ENCODE peak calls at places on chromosomes 1 and 21, in ten cellular contexts. One of them, this sample, is unnamed.

GRCh38 chr1:108107658-108108057 is 92.5 kb downstream of the SLC25A24 start:
- DNase-seq in activated CD8-positive, alpha-beta T cell treated with anti-CD3 and anti-CD28 coated beads for 36 hours: peak
- DNase-seq in neural crest cell: no peak
- DNase-seq in HFF-Myc: peak
- DNase-seq in A549: peak
- DNase-seq in transverse colon: no peak
- DNase-seq in H9: no peak
- DNase-seq in fibroblast of lung: peak
- DNase-seq in cardiac fibroblast: no peak
- DNase-seq in suprapubic skin: no peak
- DNase-seq in this sample: no peak

GRCh38 chr1:230112131-230112701 is 45.2 kb downstream of the GALNT2 start:
- DNase-seq in suprapubic skin: no peak
- DNase-seq in HFF-Myc: no peak
- DNase-seq in activated CD8-positive, alpha-beta T cell treated with anti-CD3 and anti-CD28 coated beads for 36 hours: no peak
- DNase-seq in fibroblast of lung: no peak
- DNase-seq in H9: no peak
- DNase-seq in neural crest cell: peak
- DNase-seq in cardiac fibroblast: no peak
- DNase-seq in A549: no peak
- DNase-seq in transverse colon: no peak
- DNase-seq in this sample: no peak

GRCh38 chr1:46458190-46458589 is 31.4 kb upstream of the DMBX1 start:
- DNase-seq in HFF-Myc: no peak
- DNase-seq in transverse colon: no peak
- DNase-seq in neural crest cell: no peak
- DNase-seq in suprapubic skin: no peak
- DNase-seq in fibroblast of lung: no peak
- DNase-seq in H9: no peak
- DNase-seq in A549: no peak
- DNase-seq in cardiac fibroblast: no peak
- DNase-seq in activated CD8-positive, alpha-beta T cell treated with anti-CD3 and anti-CD28 coated beads for 36 hours: no peak
- DNase-seq in this sample: no peak

GRCh38 chr1:21725738-21726392 is 56.7 kb upstream of the RAP1GAP start:
- DNase-seq in H9: no peak
- DNase-seq in HFF-Myc: no peak
- DNase-seq in transverse colon: no peak
- DNase-seq in fibroblast of lung: no peak
- DNase-seq in suprapubic skin: no peak
- DNase-seq in neural crest cell: no peak
- DNase-seq in activated CD8-positive, alpha-beta T cell treated with anti-CD3 and anti-CD28 coated beads for 36 hours: no peak
- DNase-seq in cardiac fibroblast: no peak
- DNase-seq in A549: no peak
- DNase-seq in this sample: no peak

GRCh38 chr1:81650741-81651140 is 150.0 kb upstream of the ADGRL2 start:
- DNase-seq in HFF-Myc: no peak
- DNase-seq in fibroblast of lung: no peak
- DNase-seq in cardiac fibroblast: peak
- DNase-seq in transverse colon: no peak
- DNase-seq in neural crest cell: no peak
- DNase-seq in suprapubic skin: no peak
- DNase-seq in H9: no peak
- DNase-seq in A549: no peak
- DNase-seq in activated CD8-positive, alpha-beta T cell treated with anti-CD3 and anti-CD28 coated beads for 36 hours: no peak
- DNase-seq in this sample: no peak

GRCh38 chr21:45799765-45800338 is 156.3 kb downstream of the PCBP3 start:
- DNase-seq in neural crest cell: no peak
- DNase-seq in transverse colon: no peak
- DNase-seq in A549: no peak
- DNase-seq in suprapubic skin: no peak
- DNase-seq in HFF-Myc: no peak
- DNase-seq in H9: no peak
- DNase-seq in fibroblast of lung: no peak
- DNase-seq in activated CD8-positive, alpha-beta T cell treated with anti-CD3 and anti-CD28 coated beads for 36 hours: no peak
- DNase-seq in cardiac fibroblast: no peak
- DNase-seq in this sample: no peak

GRCh38 chr1:209603877-209604276 is 20.4 kb downstream of the CAMK1G start:
- DNase-seq in cardiac fibroblast: no peak
- DNase-seq in HFF-Myc: no peak
- DNase-seq in H9: no peak
- DNase-seq in suprapubic skin: no peak
- DNase-seq in fibroblast of lung: no peak
- DNase-seq in transverse colon: no peak
- DNase-seq in neural crest cell: no peak
- DNase-seq in A549: no peak
- DNase-seq in activated CD8-positive, alpha-beta T cell treated with anti-CD3 and anti-CD28 coated beads for 36 hours: no peak
- DNase-seq in this sample: no peak

GRCh38 chr21:42524341-42525227 is 10.9 kb downstream of the SLC37A1 start:
- DNase-seq in transverse colon: peak
- DNase-seq in neural crest cell: peak
- DNase-seq in HFF-Myc: peak
- DNase-seq in suprapubic skin: peak
- DNase-seq in activated CD8-positive, alpha-beta T cell treated with anti-CD3 and anti-CD28 coated beads for 36 hours: peak
- DNase-seq in fibroblast of lung: peak
- DNase-seq in A549: no peak
- DNase-seq in cardiac fibroblast: peak
- DNase-seq in H9: peak
- DNase-seq in this sample: peak

GRCh38 chr1:28560886-28561285 is 8.0 kb downstream of the TRNAU1AP start:
- DNase-seq in transverse colon: no peak
- DNase-seq in fibroblast of lung: no peak
- DNase-seq in activated CD8-positive, alpha-beta T cell treated with anti-CD3 and anti-CD28 coated beads for 36 hours: no peak
- DNase-seq in suprapubic skin: no peak
- DNase-seq in neural crest cell: no peak
- DNase-seq in HFF-Myc: no peak
- DNase-seq in A549: no peak
- DNase-seq in H9: no peak
- DNase-seq in cardiac fibroblast: no peak
- DNase-seq in this sample: no peak

GRCh38 chr1:178501705-178502329 is 5.1 kb upstream of the CLEC20A start:
- DNase-seq in cardiac fibroblast: peak
- DNase-seq in A549: peak
- DNase-seq in neural crest cell: peak
- DNase-seq in H9: peak
- DNase-seq in fibroblast of lung: peak
- DNase-seq in suprapubic skin: no peak
- DNase-seq in HFF-Myc: peak
- DNase-seq in activated CD8-positive, alpha-beta T cell treated with anti-CD3 and anti-CD28 coated beads for 36 hours: peak
- DNase-seq in transverse colon: peak
- DNase-seq in this sample: peak

GRCh38 chr21:28723666-28724065 is 269.0 kb downstream of the LTN1 start:
- DNase-seq in H9: no peak
- DNase-seq in fibroblast of lung: no peak
- DNase-seq in transverse colon: no peak
- DNase-seq in activated CD8-positive, alpha-beta T cell treated with anti-CD3 and anti-CD28 coated beads for 36 hours: no peak
- DNase-seq in cardiac fibroblast: no peak
- DNase-seq in HFF-Myc: no peak
- DNase-seq in neural crest cell: no peak
- DNase-seq in A549: no peak
- DNase-seq in suprapubic skin: no peak
- DNase-seq in this sample: no peak

GRCh38 chr1:40769815-40770214 is 13.8 kb upstream of the KCNQ4 start:
- DNase-seq in transverse colon: no peak
- DNase-seq in fibroblast of lung: no peak
- DNase-seq in cardiac fibroblast: no peak
- DNase-seq in H9: no peak
- DNase-seq in activated CD8-positive, alpha-beta T cell treated with anti-CD3 and anti-CD28 coated beads for 36 hours: peak
- DNase-seq in suprapubic skin: no peak
- DNase-seq in HFF-Myc: no peak
- DNase-seq in A549: no peak
- DNase-seq in neural crest cell: no peak
- DNase-seq in this sample: no peak
- TF ChIP-seq CTCF in transverse colon: no peak
- TF ChIP-seq CTCF in fibroblast of lung: peak
- TF ChIP-seq CTCF in cardiac fibroblast: no peak
- TF ChIP-seq CTCF in H9: no peak
- TF ChIP-seq CTCF in activated CD8-positive, alpha-beta T cell treated with anti-CD3 and anti-CD28 coated beads for 36 hours: no peak
- TF ChIP-seq CTCF in suprapubic skin: no peak
- TF ChIP-seq CTCF in HFF-Myc: peak
- TF ChIP-seq CTCF in A549: peak
- TF ChIP-seq CTCF in neural crest cell: no peak
- TF ChIP-seq CTCF in this sample: no peak

GRCh38 chr1:30856260-30856790 is 52.2 kb downstream of the SDC3 start:
- DNase-seq in H9: no peak
- DNase-seq in neural crest cell: no peak
- DNase-seq in HFF-Myc: no peak
- DNase-seq in suprapubic skin: no peak
- DNase-seq in activated CD8-positive, alpha-beta T cell treated with anti-CD3 and anti-CD28 coated beads for 36 hours: no peak
- DNase-seq in fibroblast of lung: peak
- DNase-seq in transverse colon: no peak
- DNase-seq in cardiac fibroblast: peak
- DNase-seq in A549: no peak
- DNase-seq in this sample: no peak
- TF ChIP-seq CTCF in H9: no peak
- TF ChIP-seq CTCF in neural crest cell: no peak
- TF ChIP-seq CTCF in HFF-Myc: no peak
- TF ChIP-seq CTCF in suprapubic skin: no peak
- TF ChIP-seq CTCF in activated CD8-positive, alpha-beta T cell treated with anti-CD3 and anti-CD28 coated beads for 36 hours: no peak
- TF ChIP-seq CTCF in fibroblast of lung: no peak
- TF ChIP-seq CTCF in transverse colon: no peak
- TF ChIP-seq CTCF in cardiac fibroblast: no peak
- TF ChIP-seq CTCF in A549: no peak
- TF ChIP-seq CTCF in this sample: no peak

DNA sequence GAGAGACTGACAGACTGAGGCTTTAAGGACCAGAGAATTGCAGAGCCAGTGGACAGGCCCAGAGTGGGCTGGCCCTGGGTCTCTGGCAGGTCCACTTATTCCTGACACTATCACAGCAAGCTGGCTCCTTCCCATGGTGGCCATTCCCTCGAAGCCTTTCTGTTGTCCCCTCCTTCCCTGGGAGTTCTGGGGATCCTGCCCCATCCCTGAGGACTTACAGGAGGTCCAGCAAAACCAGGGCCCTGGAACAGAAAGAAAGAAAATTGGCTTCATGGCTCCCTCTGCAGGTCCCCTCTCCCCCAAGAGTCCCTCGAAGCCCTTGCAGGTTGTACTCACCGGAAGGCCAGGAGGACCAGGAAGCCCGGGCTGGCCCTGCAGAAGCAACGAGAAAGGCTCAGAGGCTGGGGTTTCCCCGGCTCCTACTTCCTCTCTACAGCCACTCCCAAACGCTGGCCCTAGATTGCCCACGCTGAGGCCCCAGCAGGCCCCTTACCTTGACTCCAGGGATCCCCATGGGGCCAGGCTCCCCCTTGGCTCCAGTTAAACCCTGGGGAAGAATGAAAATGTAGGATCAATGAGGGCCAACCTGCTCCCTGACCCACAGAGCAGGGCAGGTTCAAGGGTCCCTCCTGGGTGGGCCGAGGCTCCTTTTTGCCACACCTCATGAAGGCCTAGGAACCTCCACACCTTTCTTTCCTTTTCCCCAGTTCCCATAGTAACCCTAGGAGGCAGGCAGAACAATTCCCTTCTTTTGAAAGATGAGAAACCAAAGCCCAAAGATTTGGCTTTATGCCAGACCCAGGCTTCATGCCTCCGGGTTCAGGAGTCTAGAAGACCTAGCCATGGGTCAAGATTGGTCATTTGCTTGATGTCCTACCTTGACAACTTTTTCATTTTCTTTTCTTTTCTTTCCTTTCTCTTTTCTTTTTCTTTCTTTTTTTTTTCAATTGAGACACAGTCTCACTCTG is 4.6 kb downstream of the COL9A2 start:
- DNase-seq in suprapubic skin: peak
- DNase-seq in cardiac fibroblast: no peak
- DNase-seq in fibroblast of lung: no peak
- DNase-seq in transverse colon: peak
- DNase-seq in activated CD8-positive, alpha-beta T cell treated with anti-CD3 and anti-CD28 coated beads for 36 hours: peak
- DNase-seq in HFF-Myc: no peak
- DNase-seq in A549: no peak
- DNase-seq in neural crest cell: no peak
- DNase-seq in H9: no peak
- DNase-seq in this sample: no peak
- TF ChIP-seq CTCF in suprapubic skin: no peak
- TF ChIP-seq CTCF in cardiac fibroblast: no peak
- TF ChIP-seq CTCF in fibroblast of lung: no peak
- TF ChIP-seq CTCF in transverse colon: no peak
- TF ChIP-seq CTCF in activated CD8-positive, alpha-beta T cell treated with anti-CD3 and anti-CD28 coated beads for 36 hours: no peak
- TF ChIP-seq CTCF in HFF-Myc: no peak
- TF ChIP-seq CTCF in A549: no peak
- TF ChIP-seq CTCF in neural crest cell: no peak
- TF ChIP-seq CTCF in H9: no peak
- TF ChIP-seq CTCF in this sample: no peak

GRCh38 chr21:43832158-43832550 is 32.9 kb upstream of the AGPAT3 start:
- DNase-seq in transverse colon: no peak
- DNase-seq in A549: no peak
- DNase-seq in suprapubic skin: no peak
- DNase-seq in cardiac fibroblast: no peak
- DNase-seq in HFF-Myc: no peak
- DNase-seq in fibroblast of lung: no peak
- DNase-seq in activated CD8-positive, alpha-beta T cell treated with anti-CD3 and anti-CD28 coated beads for 36 hours: no peak
- DNase-seq in H9: no peak
- DNase-seq in neural crest cell: no peak
- DNase-seq in this sample: peak

GRCh38 chr21:43827015-43827611 is 37.7 kb downstream of the RRP1 start:
- DNase-seq in HFF-Myc: peak
- DNase-seq in fibroblast of lung: peak
- DNase-seq in A549: peak
- DNase-seq in transverse colon: no peak
- DNase-seq in cardiac fibroblast: peak
- DNase-seq in suprapubic skin: no peak
- DNase-seq in neural crest cell: no peak
- DNase-seq in H9: no peak
- DNase-seq in activated CD8-positive, alpha-beta T cell treated with anti-CD3 and anti-CD28 coated beads for 36 hours: no peak
- DNase-seq in this sample: no peak

GRCh38 chr21:43829161-43829560 is 35.9 kb upstream of the AGPAT3 start:
- DNase-seq in activated CD8-positive, alpha-beta T cell treated with anti-CD3 and anti-CD28 coated beads for 36 hours: no peak
- DNase-seq in transverse colon: no peak
- DNase-seq in neural crest cell: no peak
- DNase-seq in suprapubic skin: no peak
- DNase-seq in cardiac fibroblast: no peak
- DNase-seq in H9: no peak
- DNase-seq in A549: no peak
- DNase-seq in fibroblast of lung: no peak
- DNase-seq in HFF-Myc: no peak
- DNase-seq in this sample: no peak

GRCh38 chr21:43832648-43833047 is 32.4 kb upstream of the AGPAT3 start:
- DNase-seq in HFF-Myc: no peak
- DNase-seq in cardiac fibroblast: no peak
- DNase-seq in H9: no peak
- DNase-seq in activated CD8-positive, alpha-beta T cell treated with anti-CD3 and anti-CD28 coated beads for 36 hours: no peak
- DNase-seq in neural crest cell: no peak
- DNase-seq in suprapubic skin: no peak
- DNase-seq in A549: no peak
- DNase-seq in transverse colon: no peak
- DNase-seq in fibroblast of lung: no peak
- DNase-seq in this sample: peak

DNA sequence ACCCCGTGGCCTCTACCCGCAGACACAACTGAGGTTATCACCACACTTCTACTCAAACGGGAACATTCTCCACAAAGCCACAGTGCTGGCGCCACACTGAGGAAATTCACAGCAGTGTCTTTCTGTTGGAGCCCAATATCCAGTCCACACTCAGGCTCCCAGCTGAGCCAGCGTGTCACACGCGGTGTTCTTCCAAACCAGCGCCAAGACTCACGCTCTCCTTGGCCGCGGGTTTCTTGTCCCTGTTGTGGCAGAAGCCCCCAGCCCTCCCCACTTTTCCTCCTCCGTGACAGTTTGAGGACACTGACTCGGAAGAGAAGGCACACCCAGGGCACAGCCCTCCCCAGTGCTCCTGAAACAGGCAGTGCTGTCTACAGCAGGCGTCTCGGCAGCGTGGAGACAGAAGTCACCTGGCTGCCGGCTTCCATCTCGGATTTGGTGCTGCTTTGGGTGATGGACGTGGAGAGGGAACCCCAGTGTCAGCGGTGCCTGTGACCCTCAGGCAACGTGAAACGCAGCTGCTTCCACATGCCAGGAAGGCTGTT is 35.4 kb upstream of the AGPAT3 start:
- DNase-seq in fibroblast of lung: no peak
- DNase-seq in neural crest cell: no peak
- DNase-seq in H9: no peak
- DNase-seq in activated CD8-positive, alpha-beta T cell treated with anti-CD3 and anti-CD28 coated beads for 36 hours: no peak
- DNase-seq in A549: peak
- DNase-seq in cardiac fibroblast: no peak
- DNase-seq in transverse colon: no peak
- DNase-seq in HFF-Myc: no peak
- DNase-seq in suprapubic skin: no peak
- DNase-seq in this sample: peak
- TF ChIP-seq CTCF in fibroblast of lung: peak
- TF ChIP-seq CTCF in neural crest cell: no peak
- TF ChIP-seq CTCF in H9: peak
- TF ChIP-seq CTCF in activated CD8-positive, alpha-beta T cell treated with anti-CD3 and anti-CD28 coated beads for 36 hours: no peak
- TF ChIP-seq CTCF in A549: no peak
- TF ChIP-seq CTCF in cardiac fibroblast: peak
- TF ChIP-seq CTCF in transverse colon: no peak
- TF ChIP-seq CTCF in HFF-Myc: no peak
- TF ChIP-seq CTCF in suprapubic skin: no peak
- TF ChIP-seq CTCF in this sample: no peak